ENCODE peak calls at places on chromosome 22, in seven cellular contexts. W, J, T, P, F, K and B are unnamed samples. For H3K27me3, the result is how much of the 10 kb centered on the place peaks cover.

GRCh38 chr22:37465721-37466120 is 20.5 kb downstream of the MFNG start:
- DNase-seq in W (no peak), J (no peak), T (no peak), P (no peak), F (peak), K (peak), B (no peak)

GRCh38 chr22:25111579-25112517 is 87.8 kb upstream of the CRYBB3 start:
- DNase-seq in W (no peak), J (peak), T (peak), P (peak), F (peak), K (no peak), B (no peak)

GRCh38 chr22:46436595-46437163 is 100.7 kb downstream of the CELSR1 start:
- DNase-seq in W (no peak), J (no peak), T (no peak), P (no peak), F (no peak), K (no peak), B (no peak)

GRCh38 chr22:19877626-19878339 is 23.1 kb upstream of the GNB1L start:
- DNase-seq in W (no peak), J (no peak), T (no peak), P (no peak), F (peak), K (no peak), B (no peak)

GRCh38 chr22:30481711-30482110 is 9.9 kb upstream of the SEC14L3 start:
- DNase-seq in W (no peak), J (no peak), T (no peak), P (peak), F (no peak), K (no peak), B (no peak)

GRCh38 chr22:45603631-45604030 is 68.0 kb upstream of the ATXN10 start:
- DNase-seq in W (no peak), J (no peak), T (no peak), P (no peak), F (no peak), K (no peak), B (no peak)

GRCh38 chr22:18152519-18152918 is 2.5 kb downstream of the USP18 start:
- DNase-seq in W (peak), J (no peak), T (no peak), P (no peak), F (no peak), K (no peak), B (peak)

GRCh38 chr22:46110215-46110614 is 40.1 kb upstream of the PPARA start:
- DNase-seq in W (peak), J (no peak), T (no peak), P (no peak), F (no peak), K (no peak), B (no peak)

GRCh38 chr22:19842386-19843106 is 12.1 kb downstream of the GNB1L start:
- DNase-seq in W (no peak), J (no peak), T (no peak), P (peak), F (no peak), K (no peak), B (no peak)

GRCh38 chr22:32325811-32326237 is 31.8 kb upstream of the RFPL3 start:
- DNase-seq in W (no peak), J (no peak), T (no peak), P (no peak), F (peak), K (no peak), B (no peak)

GRCh38 chr22:46073683-46074504 is 76.4 kb upstream of the PPARA start:
- DNase-seq in W (peak), J (no peak), T (no peak), P (peak), F (peak), K (no peak), B (no peak)

GRCh38 chr22:28894320-28894719 is 10.9 kb downstream of the ZNRF3 start:
- DNase-seq in W (no peak), J (no peak), T (peak), P (no peak), F (no peak), K (no peak), B (no peak)

GRCh38 chr22:46602025-46602424 is 18.2 kb upstream of the GRAMD4 start:
- DNase-seq in W (no peak), J (no peak), T (no peak), P (no peak), F (peak), K (no peak), B (no peak)

GRCh38 chr22:46171940-46172339 is 21.6 kb downstream of the PPARA start:
- DNase-seq in W (no peak), J (no peak), T (peak), P (no peak), F (no peak), K (no peak), B (no peak)

GRCh38 chr22:20648306-20648903 is 125.5 kb upstream of the SERPIND1 start:
- DNase-seq in W (no peak), J (no peak), T (no peak), P (no peak), F (no peak), K (no peak), B (no peak)

GRCh38 chr22:32622004-32622761 is 147.6 kb downstream of the FBXO7 start:
- DNase-seq in W (peak), J (peak), T (peak), P (no peak), F (no peak), K (no peak), B (no peak)

GRCh38 chr22:42067706-42068350 is 2.8 kb downstream of the NAGA start:
- DNase-seq in W (no peak), J (no peak), T (peak), P (no peak), F (peak), K (no peak), B (no peak)

GRCh38 chr22:17672417-17672991 is 33.9 kb downstream of the BCL2L13 start:
- DNase-seq in W (no peak), J (no peak), T (no peak), P (no peak), F (no peak), K (no peak), B (no peak)

GRCh38 chr22:26610072-26610958 is 7.5 kb downstream of the CRYBB1 start:
- DNase-seq in W (no peak), J (no peak), T (peak), P (no peak), F (no peak), K (peak), B (no peak)

GRCh38 chr22:45892681-45893461 is 84.1 kb downstream of the WNT7B start:
- DNase-seq in W (no peak), J (no peak), T (no peak), P (peak), F (peak), K (no peak), B (no peak)

GRCh38 chr22:26573026-26573662 is 16.8 kb downstream of the TPST2 start:
- DNase-seq in W (no peak), J (no peak), T (no peak), P (peak), F (peak), K (no peak), B (no peak)

GRCh38 chr22:41822289-41823057 is 10.4 kb upstream of the SREBF2 start:
- DNase-seq in W (no peak), J (peak), T (no peak), P (no peak), F (no peak), K (no peak), B (no peak)

GRCh38 chr22:28728621-28729313 is 12.9 kb downstream of the CHEK2 start:
- DNase-seq in W (no peak), J (no peak), T (no peak), P (no peak), F (no peak), K (no peak), B (no peak)

GRCh38 chr22:35380537-35381423 is at the start of gene HMOX1:
- DNase-seq in W (peak), J (peak), T (peak), P (peak), F (peak), K (peak), B (peak)

GRCh38 chr22:17891427-17892167 is 117.3 kb upstream of the BID start:
- DNase-seq in W (no peak), J (peak), T (peak), P (peak), F (peak), K (no peak), B (no peak)

GRCh38 chr22:32810241-32811133 is 9.0 kb downstream of the TIMP3 start:
- DNase-seq in W (no peak), J (peak), T (no peak), P (no peak), F (no peak), K (no peak), B (no peak)

GRCh38 chr22:28989035-28989464 is 72.6 kb downstream of the C22orf31 start:
- DNase-seq in W (peak), J (no peak), T (no peak), P (no peak), F (no peak), K (no peak), B (no peak)

DNA sequence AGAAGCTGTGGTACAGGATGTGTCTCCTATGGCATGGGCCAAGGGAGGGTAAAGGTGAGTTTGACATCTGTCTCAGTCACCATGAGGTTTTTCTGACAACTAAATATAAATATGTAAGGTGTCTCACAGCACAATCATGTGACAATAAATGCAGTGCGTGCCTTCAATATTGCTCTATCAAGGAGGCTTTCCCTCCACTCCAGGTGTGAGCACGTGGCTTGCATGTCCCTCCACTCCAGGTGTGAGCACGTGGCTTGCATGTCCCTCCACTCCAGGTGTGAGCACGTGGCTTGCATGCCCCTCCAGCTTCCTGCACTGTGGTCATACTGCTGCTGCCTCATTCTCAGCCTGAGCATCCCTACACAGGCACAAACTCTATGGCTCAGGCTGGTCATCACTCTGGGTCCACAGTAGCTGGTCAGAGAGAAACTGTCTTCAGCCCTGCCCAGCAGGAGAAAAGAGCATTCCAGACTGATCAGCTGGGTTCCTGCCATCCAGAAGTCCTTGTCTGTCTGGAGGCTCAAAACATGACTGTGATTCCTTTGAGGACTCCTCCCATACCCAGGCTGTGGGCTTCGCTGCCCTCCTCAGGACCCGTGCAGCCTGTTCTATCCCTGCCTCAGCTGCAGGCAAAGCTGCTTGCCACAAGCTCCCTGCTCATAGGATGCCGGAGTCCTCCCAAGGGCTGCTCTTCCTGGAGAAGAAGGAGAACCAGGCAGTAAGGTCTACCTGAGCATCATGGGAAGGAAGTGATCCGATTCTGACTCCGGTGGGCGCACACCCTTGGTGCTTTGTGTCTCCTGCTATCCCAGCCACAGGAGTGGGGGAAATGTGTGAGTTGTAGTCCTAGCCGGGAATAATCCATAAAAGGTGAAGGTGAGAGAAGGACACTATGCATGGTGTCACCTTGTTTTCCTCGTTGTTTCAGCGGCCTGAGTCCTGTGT is 33.4 kb upstream of the VPREB1 start:
- DNase-seq in W (no peak), J (no peak), T (no peak), P (no peak), F (no peak), K (no peak), B (no peak)
- H3K27me3 ChIP-seq in W (under half), J (under half), T (under half), P (under half), F (under half), K (under half), B (under half)

DNA sequence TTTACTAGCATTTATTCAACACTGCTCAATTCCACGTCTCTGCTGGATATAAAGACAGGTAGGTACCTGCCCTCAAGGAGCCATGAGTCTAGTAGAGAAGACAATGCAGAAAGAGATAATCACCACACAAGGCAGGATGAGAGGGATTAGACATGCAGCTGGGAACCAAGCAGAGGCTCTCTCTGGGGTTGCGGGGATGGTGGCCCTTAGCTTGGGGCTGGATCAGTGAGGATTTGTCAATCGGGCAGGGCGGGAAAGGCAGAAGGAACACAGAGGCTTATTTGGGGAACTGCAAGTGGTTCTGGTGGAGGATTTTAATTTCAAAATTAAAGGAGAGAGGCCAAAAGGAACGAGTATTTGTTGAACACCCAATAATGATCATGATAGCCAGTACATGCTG is 8.5 kb upstream of the DMC1 start:
- DNase-seq in W (no peak), J (no peak), T (no peak), P (no peak), F (no peak), K (no peak), B (no peak)
- TF ChIP-seq CTCF in W (no peak), J (no peak), T (no peak), P (no peak), F (no peak), K (no peak), B (no peak)

DNA sequence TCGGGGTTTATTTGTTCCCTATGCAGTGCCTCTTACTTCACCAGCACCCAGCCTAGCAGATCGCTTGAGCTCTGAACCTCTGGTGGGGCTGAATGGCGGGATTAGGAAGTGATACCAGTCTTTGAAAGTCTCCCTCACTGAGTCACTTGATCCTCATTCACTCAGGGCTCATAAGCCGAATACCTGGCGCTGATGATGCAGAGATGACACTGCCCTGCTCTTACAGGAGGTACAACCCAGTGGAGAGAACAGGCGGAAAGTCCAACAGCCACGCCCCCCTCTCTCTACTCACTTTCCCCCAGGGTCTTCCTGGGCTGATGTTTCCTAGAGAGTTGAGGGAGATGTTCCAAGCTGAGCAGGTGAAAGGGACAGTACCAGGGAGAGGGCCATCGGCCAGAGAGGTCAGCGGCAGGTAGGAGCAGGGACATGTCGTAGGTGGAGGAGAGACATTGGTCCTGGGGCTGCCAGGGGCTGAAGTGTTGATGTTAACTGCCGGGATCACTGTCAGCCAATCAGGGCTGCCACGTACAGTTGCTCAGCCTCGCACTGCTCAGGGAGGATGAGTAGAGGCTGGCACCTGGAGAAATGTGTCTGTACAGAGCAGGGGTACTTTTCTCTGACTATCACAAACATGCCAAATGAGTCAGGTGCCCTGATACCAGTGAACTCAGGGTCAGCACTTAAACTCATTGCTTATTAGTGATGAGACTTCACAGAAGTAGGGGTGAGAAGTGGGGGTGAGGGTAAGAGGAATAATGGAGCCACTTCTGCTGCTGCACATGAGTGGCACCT is 9.9 kb upstream of the APOBEC3A start:
- DNase-seq in W (no peak), J (no peak), T (no peak), P (no peak), F (peak), K (no peak), B (no peak)
- H3K27me3 ChIP-seq in W (under half), J (under half), T (under half), P (under half), F (under half), K (under half), B (under half)

GRCh38 chr22:39080052-39080762 is 3.1 kb downstream of the APOBEC3G start:
- DNase-seq in W (no peak), J (no peak), T (no peak), P (no peak), F (peak), K (peak), B (no peak)

GRCh38 chr22:39083212-39084165 is 6.4 kb downstream of the APOBEC3G start:
- DNase-seq in W (no peak), J (no peak), T (no peak), P (no peak), F (peak), K (no peak), B (no peak)

GRCh38 chr22:39078329-39078728 is 1.3 kb downstream of the APOBEC3G start:
- DNase-seq in W (no peak), J (no peak), T (no peak), P (no peak), F (peak), K (no peak), B (no peak)

GRCh38 chr22:39081557-39081956 is 4.5 kb downstream of the APOBEC3G start:
- DNase-seq in W (no peak), J (no peak), T (no peak), P (no peak), F (no peak), K (no peak), B (no peak)

GRCh38 chr22:39080993-39081513 is 4.0 kb downstream of the APOBEC3G start:
- DNase-seq in W (no peak), J (no peak), T (no peak), P (no peak), F (peak), K (no peak), B (no peak)
- TF ChIP-seq CTCF in W (no peak), J (no peak), T (no peak), P (no peak), F (no peak), K (no peak), B (no peak)

DNA sequence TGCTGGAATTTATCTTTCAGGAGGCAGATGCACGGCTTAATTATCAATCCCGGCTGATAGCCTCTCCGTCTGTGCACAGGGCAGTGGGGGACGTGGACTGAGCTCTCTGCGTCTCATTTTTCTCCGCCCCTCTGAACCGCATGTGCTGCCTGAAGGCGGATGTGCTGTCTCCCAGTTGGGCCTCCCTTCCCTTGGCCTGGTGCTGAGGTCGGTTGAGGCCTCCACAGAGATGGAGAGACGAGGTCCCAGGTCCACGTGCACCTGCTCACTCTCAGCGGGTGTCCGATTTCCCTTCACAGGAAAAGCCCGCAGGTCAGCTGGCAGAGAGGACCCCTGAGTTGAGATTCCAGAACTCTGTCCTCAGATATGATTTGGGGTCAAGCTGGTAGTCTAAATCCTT is 846.0 kb downstream of the BRD1 start:
- DNase-seq in W (no peak), J (no peak), T (no peak), P (no peak), F (no peak), K (no peak), B (no peak)
- H3K27me3 ChIP-seq in W (under half), J (under half), T (under half), P (under half), F (under half), K (under half), B (under half)

GRCh38 chr22:22591348-22592299 is 32.6 kb upstream of the PRAME start:
- DNase-seq in W (no peak), J (no peak), T (no peak), P (no peak), F (no peak), K (no peak), B (no peak)
- TF ChIP-seq CTCF in W (no peak), J (no peak), T (no peak), P (peak), F (no peak), K (no peak), B (no peak)

GRCh38 chr22:50737728-50738648 is at the start of gene ACR:
- DNase-seq in W (no peak), J (no peak), T (peak), P (no peak), F (peak), K (peak), B (no peak)
- H3K27me3 ChIP-seq in W (under half), J (under half), T (under half), P (under half), F (under half), K (under half), B (under half)

GRCh38 chr22:27723150-27723549 is 78.4 kb downstream of the MN1 start:
- DNase-seq in W (no peak), J (no peak), T (no peak), P (no peak), F (no peak), K (no peak), B (no peak)
- TF ChIP-seq CTCF in W (no peak), J (no peak), T (no peak), P (no peak), F (no peak), K (no peak), B (no peak)

GRCh38 chr22:44386386-44387035 is 73.8 kb upstream of the SHISAL1 start:
- DNase-seq in W (no peak), J (no peak), T (no peak), P (peak), F (peak), K (no peak), B (no peak)
- H3K27me3 ChIP-seq in W (under half), J (under half), T (under half), P (under half), F (under half), K (under half), B (under half)

GRCh38 chr22:24105661-24106060 is 75.6 kb upstream of the SUSD2 start:
- DNase-seq in W (no peak), J (no peak), T (no peak), P (peak), F (no peak), K (no peak), B (no peak)

GRCh38 chr22:24105018-24105360 is 76.3 kb upstream of the SUSD2 start:
- DNase-seq in W (no peak), J (peak), T (no peak), P (peak), F (no peak), K (no peak), B (no peak)

GRCh38 chr22:24107668-24108067 is 73.6 kb upstream of the SUSD2 start:
- DNase-seq in W (peak), J (no peak), T (peak), P (peak), F (peak), K (no peak), B (no peak)

GRCh38 chr22:24108073-24108472 is 73.2 kb upstream of the SUSD2 start:
- DNase-seq in W (no peak), J (no peak), T (no peak), P (no peak), F (peak), K (no peak), B (no peak)

GRCh38 chr22:24106385-24107381 is 74.6 kb upstream of the SUSD2 start:
- DNase-seq in W (peak), J (no peak), T (no peak), P (no peak), F (peak), K (peak), B (peak)
- TF ChIP-seq CTCF in W (peak), J (no peak), T (no peak), P (no peak), F (no peak), K (no peak), B (peak)